ENCODE peak calls at places on chromosomes 13 and 19, in six cellular contexts. X is NCI-H524; L is nucleus accumbens; D is naive thymus-derived CD4-positive, alpha-beta T cell; S is stomach; B is PC-3. C is an unnamed sample.

GRCh38 chr19:35098413-35099049 is 17.1 kb upstream of the FXYD3 start:
- DNase-seq in S (peak), B (no peak), L (no peak), D (no peak), X (no peak), C (no peak)

GRCh38 chr13:27396252-27396846 is 28.1 kb upstream of the GTF3A start:
- DNase-seq in X (no peak), D (no peak), S (no peak), B (no peak), L (no peak), C (no peak)

GRCh38 chr19:42092350-42092749 is 16.4 kb downstream of the ZNF574 start:
- DNase-seq in X (peak), B (peak), D (no peak), S (peak), L (no peak), C (no peak)

GRCh38 chr13:45333973-45334922 is 6.7 kb downstream of the TPT1 start:
- DNase-seq in D (no peak), X (no peak), L (no peak), B (peak), S (no peak), C (no peak)

GRCh38 chr19:23991170-23991569 is 76.5 kb downstream of the ZNF726 start:
- DNase-seq in S (peak), B (peak), D (no peak), L (no peak), X (peak), C (no peak)

GRCh38 chr13:108494991-108495661 is 134.3 kb upstream of the MYO16 start:
- DNase-seq in D (no peak), S (no peak), L (no peak), B (no peak), X (peak), C (no peak)

GRCh38 chr19:46985532-46986415 is 33.9 kb upstream of the NPAS1 start:
- DNase-seq in X (no peak), L (no peak), S (no peak), D (no peak), B (no peak), C (no peak)

GRCh38 chr19:42563352-42564210 is 31.1 kb downstream of the CEACAM8 start:
- DNase-seq in L (peak), S (peak), B (peak), X (peak), D (no peak), C (no peak)

GRCh38 chr19:19651076-19651475 is 7.6 kb upstream of the GMIP start:
- DNase-seq in L (peak), B (no peak), S (no peak), X (no peak), D (no peak), C (no peak)

GRCh38 chr19:39671739-39672363 is 16.1 kb downstream of the LGALS16 start:
- DNase-seq in B (peak), X (peak), L (peak), D (no peak), S (peak), C (no peak)

GRCh38 chr19:4861147-4861546 is 6.3 kb downstream of the PLIN3 start:
- DNase-seq in B (peak), S (peak), X (peak), L (no peak), D (no peak), C (no peak)

GRCh38 chr19:7595466-7596133 is at the start of gene CAMSAP3:
- DNase-seq in S (peak), B (peak), D (no peak), L (peak), X (peak), C (no peak)

GRCh38 chr13:109256866-109257760 is 529.3 kb downstream of the IRS2 start:
- DNase-seq in S (no peak), B (peak), X (no peak), L (no peak), D (no peak), C (peak)

GRCh38 chr13:44052843-44053607 is 173.3 kb downstream of the LACC1 start:
- DNase-seq in X (no peak), L (no peak), S (no peak), B (no peak), D (no peak), C (no peak)

GRCh38 chr13:20942938-20943518 is 40.5 kb upstream of the XPO4 start:
- DNase-seq in B (no peak), D (no peak), S (no peak), X (no peak), L (no peak), C (no peak)

GRCh38 chr19:39362682-39363657 is 20.7 kb downstream of the SAMD4B start:
- DNase-seq in D (no peak), L (no peak), X (no peak), B (peak), S (no peak), C (no peak)

GRCh38 chr13:20721454-20722357 is 18.2 kb downstream of the IL17D start:
- DNase-seq in D (no peak), X (peak), B (peak), L (no peak), S (peak), C (no peak)

GRCh38 chr19:50568321-50569022 is at the start of gene LRRC4B:
- DNase-seq in B (no peak), X (no peak), D (no peak), L (peak), S (no peak), C (no peak)

GRCh38 chr13:79562557-79562956 is 81.6 kb downstream of the NDFIP2 start:
- DNase-seq in D (no peak), X (no peak), L (no peak), B (no peak), S (no peak), C (no peak)

GRCh38 chr19:24033308-24033961 is 53.6 kb upstream of the ZNF254 start:
- DNase-seq in L (peak), D (peak), X (peak), S (peak), B (peak), C (peak)

GRCh38 chr19:46198756-46199155 is 30.8 kb upstream of the IGFL1 start:
- DNase-seq in D (no peak), S (no peak), X (no peak), L (no peak), B (no peak), C (no peak)

GRCh38 chr13:104553156-104553555 is 1486.9 kb upstream of the SLC10A2 start:
- DNase-seq in D (no peak), B (peak), L (no peak), X (no peak), S (no peak), C (no peak)

GRCh38 chr13:45341799-45342584 is 1.0 kb upstream of the TPT1 start:
- DNase-seq in X (peak), L (no peak), S (peak), B (peak), D (no peak), C (no peak)

GRCh38 chr13:37869506-37869755 is 141 bp downstream of the TRPC4 start:
- DNase-seq in X (peak), L (no peak), B (no peak), S (no peak), D (no peak), C (no peak)

GRCh38 chr13:24381539-24382265 is 72.3 kb downstream of the C1QTNF9 start:
- DNase-seq in D (no peak), B (peak), L (no peak), X (no peak), S (no peak), C (no peak)

GRCh38 chr13:21076265-21076653 is 14.9 kb upstream of the LATS2 start:
- DNase-seq in B (no peak), S (no peak), L (no peak), X (no peak), D (no peak), C (no peak)

GRCh38 chr13:34372581-34372980 is 554.6 kb downstream of the RFC3 start:
- DNase-seq in D (no peak), X (no peak), L (no peak), S (no peak), B (peak), C (no peak)

GRCh38 chr19:19475845-19476828 is 39.2 kb downstream of the TSSK6 start:
- DNase-seq in X (peak), D (no peak), L (no peak), S (no peak), B (peak), C (no peak)

GRCh38 chr19:283395-283794 is 7.8 kb downstream of the PLPP2 start:
- DNase-seq in X (no peak), B (no peak), L (no peak), D (no peak), S (no peak), C (no peak)

GRCh38 chr13:48590141-48590863 is 57.4 kb upstream of the RCBTB2 start:
- DNase-seq in L (no peak), S (no peak), X (peak), D (no peak), B (no peak), C (no peak)

GRCh38 chr13:74026753-74027152 is 107.5 kb downstream of the KLF12 start:
- DNase-seq in X (no peak), L (no peak), S (peak), B (peak), D (peak), C (no peak)

GRCh38 chr19:48637948-48638830 is 1.0 kb upstream of the DBP start:
- DNase-seq in D (peak), X (peak), L (peak), B (peak), S (peak), C (peak)

GRCh38 chr13:50911051-50911690 is 1.6 kb downstream of the RNASEH2B start:
- DNase-seq in D (no peak), S (no peak), B (peak), X (peak), L (no peak), C (no peak)

GRCh38 chr19:5519076-5519475 is 48.7 kb downstream of the TINCR start:
- DNase-seq in X (no peak), B (no peak), S (no peak), L (no peak), D (no peak), C (no peak)

GRCh38 chr19:30512748-30513389 is 140.7 kb downstream of the ZNF536 start:
- DNase-seq in S (no peak), B (no peak), X (no peak), D (no peak), L (no peak), C (no peak)

GRCh38 chr13:58977085-58977484 is 1186.6 kb downstream of the DIAPH3 start:
- DNase-seq in B (no peak), L (no peak), S (no peak), D (no peak), X (no peak), C (no peak)

GRCh38 chr13:45861352-45861751 is 9.8 kb upstream of the SIAH3 start:
- DNase-seq in L (no peak), X (no peak), B (peak), S (no peak), D (no peak), C (peak)

GRCh38 chr13:102693250-102693649 is 1.6 kb downstream of the METTL21C start:
- DNase-seq in L (no peak), S (no peak), D (no peak), X (peak), B (no peak), C (no peak)

C was measured in AG04449.